ENCODE peak calls at places on chromosomes 12 and 14, in seven cellular contexts. V, F, U, D, X, N and S are unnamed samples.

GRCh38 chr12:16086462-16086861 is 175.3 kb downstream of the DERA start:
- DNase-seq in V (no peak), F (no peak), U (no peak), D (no peak), X (peak; percentile 16), N (no peak), S (no peak)

GRCh38 chr12:27969011-27969900 is 3.3 kb downstream of the PTHLH start:
- DNase-seq in V (no peak), F (no peak), U (peak; percentile 76), D (no peak), X (no peak), N (peak; percentile 69), S (no peak)

GRCh38 chr12:124565071-124565491 is 2.3 kb downstream of the NCOR2 start:
- DNase-seq in V (no peak), F (no peak), U (peak; percentile 53), D (no peak), X (no peak), N (peak; percentile 68), S (no peak)

GRCh38 chr12:58412466-58412865 is 471.1 kb downstream of the ATP23 start:
- DNase-seq in V (no peak), F (no peak), U (no peak), D (no peak), X (no peak), N (no peak), S (no peak)

GRCh38 chr14:68282479-68283377 is 463.1 kb downstream of the RAD51B start:
- DNase-seq in V (peak; percentile 86), F (no peak), U (no peak), D (no peak), X (peak; percentile 42), N (no peak), S (no peak)

GRCh38 chr12:34605510-34605887 is 583.2 kb downstream of the ALG10 start:
- DNase-seq in V (no peak), F (no peak), U (peak; percentile 0), D (no peak), X (no peak), N (no peak), S (no peak)

GRCh38 chr12:102962986-102963385 is 5.5 kb downstream of the ASCL1 start:
- DNase-seq in V (no peak), F (no peak), U (no peak), D (no peak), X (no peak), N (no peak), S (no peak)

GRCh38 chr12:67222302-67222701 is 46.9 kb upstream of the CAND1 start:
- DNase-seq in V (no peak), F (no peak), U (no peak), D (no peak), X (no peak), N (no peak), S (no peak)

GRCh38 chr14:97218713-97219355 is 421.7 kb downstream of the VRK1 start:
- DNase-seq in V (no peak), F (no peak), U (peak; percentile 19), D (no peak), X (no peak), N (peak; percentile 78), S (no peak)

GRCh38 chr12:41061189-41061588 is 126.9 kb upstream of the PDZRN4 start:
- DNase-seq in V (no peak), F (no peak), U (no peak), D (no peak), X (no peak), N (no peak), S (no peak)
- TF ChIP-seq POLR2AphosphoS5 in V (no peak), F (no peak), U (no peak), D (no peak), X (no peak), N (no peak), S (no peak)

DNA sequence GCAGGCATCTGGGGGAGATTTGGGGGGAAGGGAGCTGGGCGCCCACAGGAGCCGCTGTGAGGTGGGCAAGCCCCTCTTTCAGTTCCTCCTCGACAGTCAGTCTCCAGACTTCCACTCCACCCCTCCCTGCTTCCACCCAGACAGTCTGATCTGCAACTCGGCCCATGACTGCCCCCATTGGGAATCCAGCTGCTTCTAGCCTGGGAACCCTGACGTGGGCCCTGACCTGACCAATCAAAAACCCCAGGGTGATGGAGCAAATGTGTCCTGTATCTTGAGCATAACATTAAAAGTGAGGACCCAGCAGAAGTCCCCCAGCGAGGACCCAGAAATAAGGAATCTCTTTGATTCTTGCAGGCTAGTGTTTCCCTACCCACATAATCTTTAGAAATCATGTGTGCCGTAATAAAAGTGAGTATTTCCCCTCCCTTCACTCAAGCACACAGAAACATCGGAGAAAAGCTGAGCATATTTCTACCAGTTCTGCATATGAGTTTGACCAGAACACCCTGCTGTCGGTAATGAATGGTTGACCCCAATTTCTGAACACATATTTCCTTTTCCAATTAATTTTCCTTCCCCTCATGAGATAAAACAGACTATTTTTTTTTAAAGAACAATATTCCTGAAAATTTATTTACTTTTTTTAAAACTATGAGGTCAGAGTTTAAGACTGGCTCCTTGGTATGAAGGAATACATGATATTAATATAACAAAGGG is 6.4 kb downstream of the SSH1 start:
- DNase-seq in V (peak; percentile 79), F (peak; percentile 76), U (peak; percentile 85), D (peak; percentile 67), X (no peak), N (no peak), S (peak; percentile 65)
- TF ChIP-seq TAF1 in V (no peak), F (no peak), U (no peak), D (no peak), X (no peak), N (no peak), S (no peak)

DNA sequence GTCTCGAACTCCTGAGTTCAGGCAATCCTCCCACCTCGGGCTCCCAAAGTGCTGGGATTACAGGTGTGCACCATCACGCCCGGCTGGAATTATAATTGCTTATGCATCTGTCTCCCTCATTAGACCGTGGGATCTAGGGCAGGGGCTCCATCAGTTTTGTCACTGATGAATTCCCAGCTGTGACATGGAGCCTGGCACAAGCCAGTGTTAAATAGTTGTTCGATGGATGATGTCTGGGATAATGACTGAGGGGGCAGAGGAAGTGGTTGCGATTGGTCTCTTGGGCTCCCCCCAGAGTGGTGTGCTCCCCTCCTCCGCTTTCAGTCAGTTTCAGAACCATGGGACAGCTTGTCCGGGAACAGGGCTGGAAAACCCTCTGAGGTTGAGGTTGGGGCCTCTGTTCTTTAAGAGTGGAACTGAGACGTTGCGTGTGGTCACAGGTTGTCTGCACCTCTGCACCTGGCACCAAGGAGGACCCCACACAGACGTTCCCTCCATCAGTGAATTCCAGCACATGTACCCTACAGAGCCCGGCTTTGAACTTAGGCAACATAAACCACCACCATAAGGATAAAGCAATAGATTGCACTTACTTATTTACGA is 30.8 kb upstream of the BATF start:
- DNase-seq in V (no peak), F (no peak), U (no peak), D (no peak), X (no peak), N (peak; percentile 35), S (no peak)
- TF ChIP-seq POLR2AphosphoS5 in V (no peak), F (no peak), U (no peak), D (no peak), X (no peak), N (no peak), S (no peak)

GRCh38 chr14:52313493-52313881 is 625 bp upstream of the PTGER2 start:
- DNase-seq in V (no peak), F (no peak), U (no peak), D (no peak), X (no peak), N (no peak), S (no peak)

GRCh38 chr14:52312872-52313492 is 1.1 kb upstream of the PTGER2 start:
- DNase-seq in V (no peak), F (no peak), U (no peak), D (no peak), X (no peak), N (no peak), S (no peak)

GRCh38 chr14:52313903-52314481 is at the start of gene PTGER2:
- DNase-seq in V (no peak), F (peak; percentile 71), U (peak; percentile 85), D (peak; percentile 23), X (no peak), N (no peak), S (peak; percentile 31)

GRCh38 chr14:52314521-52315354 is 626 bp downstream of the PTGER2 start:
- DNase-seq in V (no peak), F (no peak), U (peak; percentile 73), D (peak; percentile 21), X (no peak), N (peak; percentile 75), S (peak; percentile 40)

DNA sequence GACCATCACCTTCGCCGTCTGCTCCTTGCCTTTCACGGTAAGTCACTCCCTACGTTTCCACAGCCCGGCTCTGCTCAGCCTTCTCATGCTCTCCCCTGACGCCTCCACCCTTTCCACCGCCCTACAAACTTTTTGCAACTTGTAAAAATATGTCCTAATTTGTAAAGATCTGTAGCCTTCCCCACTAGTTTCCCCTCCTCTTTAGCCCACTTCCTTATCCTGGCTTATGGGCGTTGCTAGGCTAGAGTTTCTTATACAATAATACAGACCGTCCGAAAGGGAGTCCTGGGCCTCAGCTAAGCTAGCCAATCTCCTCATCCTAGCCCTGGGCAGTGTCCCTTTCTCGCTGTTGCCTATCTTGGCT is 1.2 kb downstream of the PTGER2 start:
- DNase-seq in V (no peak), F (no peak), U (no peak), D (no peak), X (no peak), N (no peak), S (no peak)
- TF ChIP-seq TAF1 in V (no peak), F (no peak), U (no peak), D (no peak), X (no peak), N (no peak), S (no peak)

GRCh38 chr12:11685716-11686115 is 36.2 kb downstream of the ETV6 start:
- DNase-seq in V (no peak), F (no peak), U (no peak), D (no peak), X (no peak), N (no peak), S (no peak)

GRCh38 chr12:11684811-11685210 is 35.3 kb downstream of the ETV6 start:
- DNase-seq in V (no peak), F (no peak), U (no peak), D (no peak), X (no peak), N (no peak), S (no peak)

GRCh38 chr12:11687538-11687937 is 38.1 kb downstream of the ETV6 start:
- DNase-seq in V (no peak), F (no peak), U (no peak), D (no peak), X (peak; percentile 42), N (no peak), S (no peak)

GRCh38 chr12:11685261-11685660 is 35.8 kb downstream of the ETV6 start:
- DNase-seq in V (no peak), F (no peak), U (no peak), D (no peak), X (no peak), N (no peak), S (no peak)

GRCh38 chr12:11686135-11686534 is 36.7 kb downstream of the ETV6 start:
- DNase-seq in V (no peak), F (no peak), U (no peak), D (no peak), X (no peak), N (no peak), S (no peak)
- TF ChIP-seq POLR2AphosphoS5 in V (no peak), F (no peak), U (no peak), D (no peak), X (no peak), N (no peak), S (no peak)